ENCODE peak calls at places on chromosome 3, in eight cellular contexts. One of them, this sample, is unnamed.

GRCh38 chr3:43638594-43639447 is 17.0 kb upstream of the ANO10 start:
- DNase-seq in naive B cell: no peak
- DNase-seq in EH: peak
- DNase-seq in activated T-cell treated with anti-CD3 and anti-CD28 coated beads for 1 hour: no peak
- DNase-seq in kidney tubule cell: peak
- DNase-seq in H9: peak
- DNase-seq in SJSA1: no peak
- DNase-seq in astrocyte of the spinal cord: no peak
- DNase-seq in this sample: no peak

GRCh38 chr3:20739814-20740213 is 553.8 kb upstream of the SGO1 start:
- DNase-seq in kidney tubule cell: no peak
- DNase-seq in activated T-cell treated with anti-CD3 and anti-CD28 coated beads for 1 hour: no peak
- DNase-seq in H9: no peak
- DNase-seq in naive B cell: no peak
- DNase-seq in SJSA1: no peak
- DNase-seq in astrocyte of the spinal cord: no peak
- DNase-seq in EH: no peak
- DNase-seq in this sample: no peak

GRCh38 chr3:62874398-62875102 is 666 bp downstream of the CADPS start:
- DNase-seq in SJSA1: no peak
- DNase-seq in activated T-cell treated with anti-CD3 and anti-CD28 coated beads for 1 hour: no peak
- DNase-seq in EH: no peak
- DNase-seq in H9: no peak
- DNase-seq in naive B cell: no peak
- DNase-seq in astrocyte of the spinal cord: no peak
- DNase-seq in kidney tubule cell: no peak
- DNase-seq in this sample: no peak

GRCh38 chr3:178618197-178618596 is 82.0 kb downstream of the KCNMB2 start:
- DNase-seq in H9: no peak
- DNase-seq in activated T-cell treated with anti-CD3 and anti-CD28 coated beads for 1 hour: no peak
- DNase-seq in astrocyte of the spinal cord: no peak
- DNase-seq in SJSA1: no peak
- DNase-seq in naive B cell: no peak
- DNase-seq in kidney tubule cell: no peak
- DNase-seq in EH: no peak
- DNase-seq in this sample: peak

GRCh38 chr3:71514621-71515020 is 68.9 kb downstream of the FOXP1 start:
- DNase-seq in naive B cell: no peak
- DNase-seq in SJSA1: no peak
- DNase-seq in H9: no peak
- DNase-seq in EH: peak
- DNase-seq in astrocyte of the spinal cord: no peak
- DNase-seq in kidney tubule cell: peak
- DNase-seq in activated T-cell treated with anti-CD3 and anti-CD28 coated beads for 1 hour: no peak
- DNase-seq in this sample: no peak

GRCh38 chr3:73502609-73503560 is 121.9 kb downstream of the PDZRN3 start:
- DNase-seq in EH: peak
- DNase-seq in activated T-cell treated with anti-CD3 and anti-CD28 coated beads for 1 hour: peak
- DNase-seq in H9: peak
- DNase-seq in astrocyte of the spinal cord: peak
- DNase-seq in kidney tubule cell: peak
- DNase-seq in naive B cell: peak
- DNase-seq in SJSA1: peak
- DNase-seq in this sample: peak

GRCh38 chr3:133393691-133394474 is 6.0 kb upstream of the BFSP2 start:
- DNase-seq in naive B cell: no peak
- DNase-seq in SJSA1: no peak
- DNase-seq in kidney tubule cell: no peak
- DNase-seq in H9: no peak
- DNase-seq in astrocyte of the spinal cord: peak
- DNase-seq in EH: no peak
- DNase-seq in activated T-cell treated with anti-CD3 and anti-CD28 coated beads for 1 hour: no peak
- DNase-seq in this sample: no peak

GRCh38 chr3:18989237-18989812 is 159.0 kb upstream of the KCNH8 start:
- DNase-seq in EH: no peak
- DNase-seq in H9: no peak
- DNase-seq in naive B cell: no peak
- DNase-seq in SJSA1: peak
- DNase-seq in astrocyte of the spinal cord: no peak
- DNase-seq in kidney tubule cell: no peak
- DNase-seq in activated T-cell treated with anti-CD3 and anti-CD28 coated beads for 1 hour: no peak
- DNase-seq in this sample: no peak

GRCh38 chr3:192637803-192638202 is 89.5 kb downstream of the FGF12 start:
- DNase-seq in EH: no peak
- DNase-seq in naive B cell: no peak
- DNase-seq in astrocyte of the spinal cord: no peak
- DNase-seq in SJSA1: no peak
- DNase-seq in H9: no peak
- DNase-seq in kidney tubule cell: no peak
- DNase-seq in activated T-cell treated with anti-CD3 and anti-CD28 coated beads for 1 hour: no peak
- DNase-seq in this sample: no peak

GRCh38 chr3:159894386-159894785 is 94.2 kb upstream of the IL12A start:
- DNase-seq in kidney tubule cell: no peak
- DNase-seq in EH: no peak
- DNase-seq in activated T-cell treated with anti-CD3 and anti-CD28 coated beads for 1 hour: no peak
- DNase-seq in H9: no peak
- DNase-seq in astrocyte of the spinal cord: no peak
- DNase-seq in naive B cell: no peak
- DNase-seq in SJSA1: no peak
- DNase-seq in this sample: no peak

GRCh38 chr3:146577662-146578061 is 27.5 kb downstream of the PLSCR5 start:
- DNase-seq in kidney tubule cell: peak
- DNase-seq in naive B cell: peak
- DNase-seq in astrocyte of the spinal cord: peak
- DNase-seq in H9: no peak
- DNase-seq in EH: peak
- DNase-seq in SJSA1: peak
- DNase-seq in activated T-cell treated with anti-CD3 and anti-CD28 coated beads for 1 hour: no peak
- DNase-seq in this sample: peak

GRCh38 chr3:161274691-161275298 is 53.7 kb downstream of the NMD3 start:
- DNase-seq in astrocyte of the spinal cord: peak
- DNase-seq in naive B cell: peak
- DNase-seq in H9: peak
- DNase-seq in SJSA1: peak
- DNase-seq in activated T-cell treated with anti-CD3 and anti-CD28 coated beads for 1 hour: peak
- DNase-seq in EH: peak
- DNase-seq in kidney tubule cell: peak
- DNase-seq in this sample: peak

GRCh38 chr3:149197669-149198068 is 24.0 kb downstream of the CP start:
- DNase-seq in kidney tubule cell: no peak
- DNase-seq in naive B cell: no peak
- DNase-seq in SJSA1: no peak
- DNase-seq in activated T-cell treated with anti-CD3 and anti-CD28 coated beads for 1 hour: no peak
- DNase-seq in H9: peak
- DNase-seq in EH: no peak
- DNase-seq in astrocyte of the spinal cord: no peak
- DNase-seq in this sample: no peak

GRCh38 chr3:30914696-30915095 is 20.2 kb upstream of the GADL1 start:
- DNase-seq in H9: no peak
- DNase-seq in EH: peak
- DNase-seq in kidney tubule cell: no peak
- DNase-seq in astrocyte of the spinal cord: no peak
- DNase-seq in naive B cell: no peak
- DNase-seq in SJSA1: no peak
- DNase-seq in activated T-cell treated with anti-CD3 and anti-CD28 coated beads for 1 hour: no peak
- DNase-seq in this sample: no peak

GRCh38 chr3:107897471-107898180 is 193.2 kb downstream of the CD47 start:
- DNase-seq in EH: peak
- DNase-seq in H9: no peak
- DNase-seq in activated T-cell treated with anti-CD3 and anti-CD28 coated beads for 1 hour: no peak
- DNase-seq in kidney tubule cell: peak
- DNase-seq in naive B cell: no peak
- DNase-seq in SJSA1: peak
- DNase-seq in astrocyte of the spinal cord: peak
- DNase-seq in this sample: no peak

GRCh38 chr3:149581681-149582349 is 76.0 kb downstream of the WWTR1 start:
- DNase-seq in activated T-cell treated with anti-CD3 and anti-CD28 coated beads for 1 hour: no peak
- DNase-seq in H9: no peak
- DNase-seq in SJSA1: peak
- DNase-seq in astrocyte of the spinal cord: peak
- DNase-seq in kidney tubule cell: peak
- DNase-seq in EH: peak
- DNase-seq in naive B cell: no peak
- DNase-seq in this sample: peak

GRCh38 chr3:132283440-132283839 is 33.8 kb upstream of the ACP3 start:
- DNase-seq in kidney tubule cell: peak
- DNase-seq in EH: peak
- DNase-seq in naive B cell: no peak
- DNase-seq in astrocyte of the spinal cord: peak
- DNase-seq in activated T-cell treated with anti-CD3 and anti-CD28 coated beads for 1 hour: no peak
- DNase-seq in SJSA1: no peak
- DNase-seq in H9: no peak
- DNase-seq in this sample: no peak

GRCh38 chr3:126351086-126351770 is 6.0 kb downstream of the KLF15 start:
- DNase-seq in SJSA1: no peak
- DNase-seq in H9: no peak
- DNase-seq in naive B cell: no peak
- DNase-seq in activated T-cell treated with anti-CD3 and anti-CD28 coated beads for 1 hour: no peak
- DNase-seq in EH: no peak
- DNase-seq in kidney tubule cell: no peak
- DNase-seq in astrocyte of the spinal cord: no peak
- DNase-seq in this sample: no peak

GRCh38 chr3:119981386-119981785 is 112.9 kb downstream of the GSK3B start:
- DNase-seq in kidney tubule cell: no peak
- DNase-seq in activated T-cell treated with anti-CD3 and anti-CD28 coated beads for 1 hour: no peak
- DNase-seq in EH: no peak
- DNase-seq in naive B cell: no peak
- DNase-seq in astrocyte of the spinal cord: no peak
- DNase-seq in H9: no peak
- DNase-seq in SJSA1: no peak
- DNase-seq in this sample: no peak

GRCh38 chr3:23497156-23497555 is 294.0 kb downstream of the UBE2E2 start:
- DNase-seq in activated T-cell treated with anti-CD3 and anti-CD28 coated beads for 1 hour: no peak
- DNase-seq in astrocyte of the spinal cord: no peak
- DNase-seq in naive B cell: no peak
- DNase-seq in H9: no peak
- DNase-seq in SJSA1: no peak
- DNase-seq in kidney tubule cell: no peak
- DNase-seq in EH: no peak
- DNase-seq in this sample: no peak

GRCh38 chr3:15653326-15653725 is 51.8 kb downstream of the BTD start:
- DNase-seq in activated T-cell treated with anti-CD3 and anti-CD28 coated beads for 1 hour: no peak
- DNase-seq in naive B cell: no peak
- DNase-seq in H9: no peak
- DNase-seq in EH: peak
- DNase-seq in astrocyte of the spinal cord: no peak
- DNase-seq in kidney tubule cell: no peak
- DNase-seq in SJSA1: no peak
- DNase-seq in this sample: no peak

GRCh38 chr3:137065381-137065780 is 107.6 kb downstream of the IL20RB start:
- DNase-seq in activated T-cell treated with anti-CD3 and anti-CD28 coated beads for 1 hour: no peak
- DNase-seq in SJSA1: no peak
- DNase-seq in kidney tubule cell: no peak
- DNase-seq in astrocyte of the spinal cord: no peak
- DNase-seq in naive B cell: no peak
- DNase-seq in EH: no peak
- DNase-seq in H9: peak
- DNase-seq in this sample: no peak

GRCh38 chr3:71724584-71725278 is 471 bp downstream of the EIF4E3 start:
- DNase-seq in astrocyte of the spinal cord: no peak
- DNase-seq in kidney tubule cell: peak
- DNase-seq in naive B cell: peak
- DNase-seq in activated T-cell treated with anti-CD3 and anti-CD28 coated beads for 1 hour: peak
- DNase-seq in SJSA1: peak
- DNase-seq in H9: no peak
- DNase-seq in EH: peak
- DNase-seq in this sample: no peak

GRCh38 chr3:66398228-66399025 is 102.4 kb downstream of the LRIG1 start:
- DNase-seq in H9: no peak
- DNase-seq in kidney tubule cell: peak
- DNase-seq in naive B cell: no peak
- DNase-seq in SJSA1: no peak
- DNase-seq in activated T-cell treated with anti-CD3 and anti-CD28 coated beads for 1 hour: no peak
- DNase-seq in astrocyte of the spinal cord: no peak
- DNase-seq in EH: peak
- DNase-seq in this sample: no peak

GRCh38 chr3:4972652-4973643 is 6.3 kb upstream of the BHLHE40 start:
- DNase-seq in activated T-cell treated with anti-CD3 and anti-CD28 coated beads for 1 hour: no peak
- DNase-seq in astrocyte of the spinal cord: no peak
- DNase-seq in SJSA1: no peak
- DNase-seq in H9: no peak
- DNase-seq in kidney tubule cell: peak
- DNase-seq in EH: no peak
- DNase-seq in naive B cell: peak
- DNase-seq in this sample: no peak

GRCh38 chr3:113261996-113262665 is 50.8 kb downstream of the BOC start:
- DNase-seq in activated T-cell treated with anti-CD3 and anti-CD28 coated beads for 1 hour: no peak
- DNase-seq in SJSA1: no peak
- DNase-seq in EH: peak
- DNase-seq in naive B cell: no peak
- DNase-seq in kidney tubule cell: peak
- DNase-seq in H9: no peak
- DNase-seq in astrocyte of the spinal cord: peak
- DNase-seq in this sample: peak

GRCh38 chr3:39319249-39319648 is 10.3 kb upstream of the CCR8 start:
- DNase-seq in EH: no peak
- DNase-seq in naive B cell: no peak
- DNase-seq in kidney tubule cell: no peak
- DNase-seq in astrocyte of the spinal cord: no peak
- DNase-seq in activated T-cell treated with anti-CD3 and anti-CD28 coated beads for 1 hour: no peak
- DNase-seq in SJSA1: no peak
- DNase-seq in H9: no peak
- DNase-seq in this sample: no peak

GRCh38 chr3:157868168-157868567 is 238.1 kb downstream of the SHOX2 start:
- DNase-seq in kidney tubule cell: no peak
- DNase-seq in activated T-cell treated with anti-CD3 and anti-CD28 coated beads for 1 hour: no peak
- DNase-seq in naive B cell: no peak
- DNase-seq in EH: peak
- DNase-seq in astrocyte of the spinal cord: peak
- DNase-seq in H9: no peak
- DNase-seq in SJSA1: no peak
- DNase-seq in this sample: peak

GRCh38 chr3:9638939-9639338 is 10.4 kb upstream of the MTMR14 start:
- DNase-seq in astrocyte of the spinal cord: no peak
- DNase-seq in H9: no peak
- DNase-seq in naive B cell: no peak
- DNase-seq in activated T-cell treated with anti-CD3 and anti-CD28 coated beads for 1 hour: no peak
- DNase-seq in EH: no peak
- DNase-seq in kidney tubule cell: no peak
- DNase-seq in SJSA1: no peak
- DNase-seq in this sample: no peak

GRCh38 chr3:141240290-141241247 is 8.9 kb downstream of the PXYLP1 start:
- DNase-seq in kidney tubule cell: peak
- DNase-seq in H9: no peak
- DNase-seq in naive B cell: no peak
- DNase-seq in SJSA1: no peak
- DNase-seq in astrocyte of the spinal cord: peak
- DNase-seq in EH: peak
- DNase-seq in activated T-cell treated with anti-CD3 and anti-CD28 coated beads for 1 hour: no peak
- DNase-seq in this sample: no peak

GRCh38 chr3:133494469-133494868 is 79.0 kb upstream of the CDV3 start:
- DNase-seq in naive B cell: no peak
- DNase-seq in activated T-cell treated with anti-CD3 and anti-CD28 coated beads for 1 hour: no peak
- DNase-seq in SJSA1: no peak
- DNase-seq in astrocyte of the spinal cord: no peak
- DNase-seq in H9: peak
- DNase-seq in kidney tubule cell: no peak
- DNase-seq in EH: peak
- DNase-seq in this sample: no peak

GRCh38 chr3:8638994-8639393 is 5.6 kb downstream of the SSUH2 start:
- DNase-seq in SJSA1: no peak
- DNase-seq in astrocyte of the spinal cord: no peak
- DNase-seq in activated T-cell treated with anti-CD3 and anti-CD28 coated beads for 1 hour: no peak
- DNase-seq in kidney tubule cell: no peak
- DNase-seq in H9: no peak
- DNase-seq in naive B cell: no peak
- DNase-seq in EH: no peak
- DNase-seq in this sample: no peak

This sample was measured in stromal cell of bone marrow.